ENCODE peak calls at places on chromosomes 12 and 14, in nine cellular contexts. K, N, Q, H, A, I, J, X and P are unnamed samples.

GRCh38 chr14:68849416-68849815 is 56.5 kb upstream of the ZFP36L1 start:
- DNase-seq in K (no peak), N (no peak), Q (no peak), H (no peak), A (no peak), I (no peak), J (no peak), X (no peak), P (no peak)

GRCh38 chr14:95346820-95347219 is 27.1 kb upstream of the CLMN start:
- DNase-seq in K (no peak), N (no peak), Q (no peak), H (no peak), A (no peak), I (peak; percentile 82), J (no peak), X (no peak), P (no peak)

GRCh38 chr14:50045039-50045711 is 71.2 kb downstream of the VCPKMT start:
- DNase-seq in K (peak; percentile 80), N (peak; percentile 64), Q (peak; percentile 64), H (peak; percentile 92), A (peak; percentile 93), I (peak; percentile 92), J (no peak), X (peak; percentile 62), P (no peak)

GRCh38 chr14:31977001-31977556 is 100.0 kb upstream of the ARHGAP5 start:
- DNase-seq in K (no peak), N (no peak), Q (no peak), H (no peak), A (no peak), I (no peak), J (no peak), X (no peak), P (no peak)

GRCh38 chr12:118704517-118704916 is 276.8 kb upstream of the SRRM4 start:
- DNase-seq in K (no peak), N (no peak), Q (no peak), H (no peak), A (no peak), I (no peak), J (no peak), X (no peak), P (no peak)

GRCh38 chr12:115541891-115542361 is 735.6 kb downstream of the MED13L start:
- DNase-seq in K (peak; percentile 29), N (no peak), Q (no peak), H (no peak), A (no peak), I (peak; percentile 2), J (no peak), X (no peak), P (no peak)

GRCh38 chr14:102574840-102575478 is 17.5 kb upstream of the RCOR1 start:
- DNase-seq in K (no peak), N (no peak), Q (no peak), H (no peak), A (no peak), I (no peak), J (no peak), X (no peak), P (no peak)

GRCh38 chr12:16506394-16506793 is 99.6 kb downstream of the LMO3 start:
- DNase-seq in K (no peak), N (no peak), Q (no peak), H (no peak), A (no peak), I (no peak), J (no peak), X (no peak), P (no peak)

GRCh38 chr12:93273834-93274705 is 103.7 kb upstream of the NUDT4 start:
- DNase-seq in K (no peak), N (no peak), Q (no peak), H (no peak), A (no peak), I (no peak), J (no peak), X (no peak), P (no peak)

GRCh38 chr14:74140374-74140850 is 55.7 kb downstream of the LIN52 start:
- DNase-seq in K (peak; percentile 28), N (peak; percentile 2), Q (no peak), H (peak; percentile 74), A (peak; percentile 15), I (no peak), J (peak; percentile 85), X (no peak), P (no peak)

GRCh38 chr12:66596189-66596588 is 82.7 kb downstream of the GRIP1 start:
- DNase-seq in K (peak; percentile 23), N (no peak), Q (no peak), H (no peak), A (no peak), I (peak; percentile 15), J (no peak), X (no peak), P (no peak)

GRCh38 chr12:81992461-81992860 is 233.3 kb upstream of the PPFIA2 start:
- DNase-seq in K (peak; percentile 31), N (no peak), Q (no peak), H (no peak), A (peak; percentile 19), I (peak; percentile 49), J (no peak), X (peak; percentile 24), P (no peak)

GRCh38 chr14:23951590-23952143 is 1.9 kb upstream of the DHRS4 start:
- DNase-seq in K (no peak), N (no peak), Q (no peak), H (no peak), A (no peak), I (peak; percentile 35), J (peak; percentile 6), X (no peak), P (no peak)

GRCh38 chr12:95224202-95225170 is 6.9 kb downstream of the VEZT start:
- DNase-seq in K (peak; percentile 70), N (no peak), Q (peak; percentile 9), H (no peak), A (no peak), I (peak; percentile 50), J (no peak), X (no peak), P (no peak)

GRCh38 chr12:106309671-106310313 is 7.3 kb downstream of the TCP11L2 start:
- DNase-seq in K (peak; percentile 78), N (no peak), Q (no peak), H (no peak), A (no peak), I (peak; percentile 90), J (no peak), X (no peak), P (no peak)

GRCh38 chr12:10191865-10192264 is 13.0 kb downstream of the TMEM52B start:
- DNase-seq in K (no peak), N (no peak), Q (no peak), H (no peak), A (no peak), I (peak; percentile 83), J (no peak), X (no peak), P (no peak)

GRCh38 chr14:52356025-52356424 is 41.9 kb downstream of the PTGER2 start:
- DNase-seq in K (no peak), N (no peak), Q (no peak), H (no peak), A (no peak), I (no peak), J (peak; percentile 48), X (no peak), P (no peak)

GRCh38 chr12:100199347-100200136 is 1.1 kb upstream of the ACTR6 start:
- DNase-seq in K (peak; percentile 21), N (peak; percentile 78), Q (peak; percentile 64), H (peak; percentile 63), A (peak; percentile 88), I (peak; percentile 84), J (peak; percentile 25), X (peak; percentile 75), P (no peak)

GRCh38 chr12:12671850-12672660 is 23.9 kb downstream of the GPR19 start:
- DNase-seq in K (peak; percentile 10), N (no peak), Q (no peak), H (no peak), A (peak; percentile 29), I (peak; percentile 73), J (no peak), X (no peak), P (no peak)

GRCh38 chr12:67474934-67475620 is 173.5 kb upstream of the DYRK2 start:
- DNase-seq in K (no peak), N (no peak), Q (no peak), H (no peak), A (no peak), I (no peak), J (no peak), X (no peak), P (no peak)

GRCh38 chr14:95289323-95290010 is 30.2 kb downstream of the CLMN start:
- DNase-seq in K (no peak), N (no peak), Q (no peak), H (no peak), A (no peak), I (no peak), J (no peak), X (no peak), P (no peak)

GRCh38 chr14:102234331-102235264 is 70.4 kb downstream of the MOK start:
- DNase-seq in K (peak; percentile 55), N (no peak), Q (no peak), H (no peak), A (no peak), I (no peak), J (no peak), X (no peak), P (no peak)

GRCh38 chr14:90374813-90375212 is 22.0 kb upstream of the CALM1 start:
- DNase-seq in K (no peak), N (no peak), Q (no peak), H (no peak), A (no peak), I (no peak), J (no peak), X (no peak), P (no peak)

GRCh38 chr14:69815556-69815955 is 18.5 kb upstream of the SLC10A1 start:
- DNase-seq in K (no peak), N (no peak), Q (no peak), H (no peak), A (no peak), I (no peak), J (no peak), X (no peak), P (no peak)

GRCh38 chr14:73610692-73611091 is 1.6 kb upstream of the ACOT6 start:
- DNase-seq in K (peak; percentile 65), N (no peak), Q (no peak), H (no peak), A (no peak), I (peak; percentile 75), J (no peak), X (no peak), P (no peak)

GRCh38 chr14:20343855-20344205 is 395 bp downstream of the PARP2 start:
- DNase-seq in K (peak; percentile 40), N (no peak), Q (no peak), H (no peak), A (no peak), I (peak; percentile 40), J (no peak), X (no peak), P (no peak)

GRCh38 chr14:68676511-68676943 is 116.3 kb downstream of the ZFP36L1 start:
- DNase-seq in K (no peak), N (no peak), Q (no peak), H (no peak), A (no peak), I (peak; percentile 72), J (no peak), X (no peak), P (no peak)

GRCh38 chr12:27732281-27732680 is 21.6 kb downstream of the MRPS35 start:
- DNase-seq in K (no peak), N (no peak), Q (no peak), H (no peak), A (peak; percentile 37), I (no peak), J (no peak), X (no peak), P (no peak)

GRCh38 chr14:90368946-90369721 is 27.7 kb upstream of the CALM1 start:
- DNase-seq in K (no peak), N (no peak), Q (no peak), H (no peak), A (no peak), I (peak; percentile 67), J (no peak), X (no peak), P (no peak)

GRCh38 chr12:70508178-70508577 is 129.1 kb downstream of the PTPRB start:
- DNase-seq in K (peak; percentile 54), N (no peak), Q (no peak), H (no peak), A (no peak), I (peak; percentile 36), J (no peak), X (no peak), P (no peak)

GRCh38 chr14:89911018-89911919 is 43.3 kb downstream of the EFCAB11 start:
- DNase-seq in K (peak; percentile 71), N (no peak), Q (no peak), H (no peak), A (peak; percentile 29), I (peak; percentile 66), J (no peak), X (no peak), P (no peak)